ENCODE peak calls at places on chromosomes 13 and 19, in four cellular contexts. One of them, this sample, is unnamed.

GRCh38 chr19:38125238-38125637 is 98.8 kb downstream of the DPF1 start:
- DNase-seq in B cell: no peak
- DNase-seq in HL-60: no peak
- DNase-seq in fibroblast of lung: no peak
- DNase-seq in this sample: no peak

GRCh38 chr13:53901593-53901992 is 873.0 kb downstream of the OLFM4 start:
- DNase-seq in B cell: no peak
- DNase-seq in HL-60: no peak
- DNase-seq in fibroblast of lung: no peak
- DNase-seq in this sample: no peak

GRCh38 chr19:36113895-36114762 is 546 bp downstream of the POLR2I start:
- DNase-seq in HL-60: peak; percentile 10
- DNase-seq in B cell: no peak
- DNase-seq in fibroblast of lung: peak; percentile 33
- DNase-seq in this sample: peak; percentile 69

GRCh38 chr13:109425821-109426689 is 360.3 kb downstream of the IRS2 start:
- DNase-seq in fibroblast of lung: no peak
- DNase-seq in HL-60: no peak
- DNase-seq in B cell: no peak
- DNase-seq in this sample: no peak

GRCh38 chr13:30905932-30906383 is at the start of gene MEDAG:
- DNase-seq in HL-60: no peak
- DNase-seq in fibroblast of lung: peak; percentile 78
- DNase-seq in B cell: no peak
- DNase-seq in this sample: peak; percentile 29

GRCh38 chr13:57632276-57633140 is 964 bp downstream of the PCDH17 start:
- DNase-seq in B cell: no peak
- DNase-seq in fibroblast of lung: peak; percentile 31
- DNase-seq in HL-60: no peak
- DNase-seq in this sample: no peak

GRCh38 chr13:49098771-49099512 is 121.2 kb upstream of the MLNR start:
- DNase-seq in HL-60: peak; percentile 20
- DNase-seq in B cell: no peak
- DNase-seq in fibroblast of lung: peak; percentile 41
- DNase-seq in this sample: peak; percentile 30

GRCh38 chr19:11658954-11659353 is 61.7 kb downstream of the ZNF627 start:
- DNase-seq in HL-60: no peak
- DNase-seq in fibroblast of lung: no peak
- DNase-seq in B cell: no peak
- DNase-seq in this sample: no peak

GRCh38 chr19:20077791-20078463 is at the start of gene ZNF90:
- DNase-seq in fibroblast of lung: peak; percentile 97
- DNase-seq in B cell: peak; percentile 93
- DNase-seq in HL-60: peak; percentile 92
- DNase-seq in this sample: peak; percentile 97

GRCh38 chr19:45101796-45102195 is 8.8 kb downstream of the PPP1R37 start:
- DNase-seq in B cell: no peak
- DNase-seq in fibroblast of lung: no peak
- DNase-seq in HL-60: no peak
- DNase-seq in this sample: no peak

GRCh38 chr13:41411536-41411935 is 45.8 kb upstream of the RGCC start:
- DNase-seq in fibroblast of lung: peak; percentile 77
- DNase-seq in HL-60: peak; percentile 46
- DNase-seq in B cell: no peak
- DNase-seq in this sample: peak; percentile 82

GRCh38 chr19:45769821-45770191 is 754 bp upstream of the SIX5 start:
- DNase-seq in B cell: peak; percentile 58
- DNase-seq in fibroblast of lung: no peak
- DNase-seq in HL-60: peak; percentile 45
- DNase-seq in this sample: no peak

GRCh38 chr13:91716436-91717065 is 318.1 kb downstream of the GPC5 start:
- DNase-seq in B cell: no peak
- DNase-seq in HL-60: no peak
- DNase-seq in fibroblast of lung: no peak
- DNase-seq in this sample: no peak

GRCh38 chr13:77565635-77566034 is 30.1 kb downstream of the SCEL start:
- DNase-seq in fibroblast of lung: peak; percentile 52
- DNase-seq in HL-60: no peak
- DNase-seq in B cell: no peak
- DNase-seq in this sample: peak; percentile 7

GRCh38 chr19:43532571-43532961 is 422 bp upstream of the ZNF575 start:
- DNase-seq in fibroblast of lung: no peak
- DNase-seq in B cell: no peak
- DNase-seq in HL-60: no peak
- DNase-seq in this sample: no peak

GRCh38 chr13:100440756-100441421 is 147.7 kb downstream of the GGACT start:
- DNase-seq in fibroblast of lung: peak; percentile 58
- DNase-seq in B cell: no peak
- DNase-seq in HL-60: no peak
- DNase-seq in this sample: peak; percentile 45

GRCh38 chr19:2527716-2528115 is 51.8 kb downstream of the GADD45B start:
- DNase-seq in HL-60: no peak
- DNase-seq in B cell: no peak
- DNase-seq in fibroblast of lung: no peak
- DNase-seq in this sample: no peak

GRCh38 chr19:20273951-20274578 is 107.1 kb downstream of the ZNF486 start:
- DNase-seq in HL-60: no peak
- DNase-seq in B cell: peak; percentile 52
- DNase-seq in fibroblast of lung: no peak
- DNase-seq in this sample: no peak

GRCh38 chr13:22114630-22115311 is 443.9 kb downstream of the FGF9 start:
- DNase-seq in B cell: peak; percentile 78
- DNase-seq in fibroblast of lung: peak; percentile 36
- DNase-seq in HL-60: peak; percentile 30
- DNase-seq in this sample: no peak

GRCh38 chr13:75762066-75762937 is 126.2 kb downstream of the LMO7 start:
- DNase-seq in B cell: no peak
- DNase-seq in fibroblast of lung: peak; percentile 64
- DNase-seq in HL-60: no peak
- DNase-seq in this sample: no peak

GRCh38 chr13:94382960-94383359 is 96.5 kb downstream of the DCT start:
- DNase-seq in B cell: no peak
- DNase-seq in fibroblast of lung: no peak
- DNase-seq in HL-60: no peak
- DNase-seq in this sample: no peak

GRCh38 chr13:82076421-82076820 is 1735.5 kb upstream of the SPRY2 start:
- DNase-seq in HL-60: no peak
- DNase-seq in B cell: no peak
- DNase-seq in fibroblast of lung: no peak
- DNase-seq in this sample: no peak

GRCh38 chr19:39802958-39803357 is 24.3 kb downstream of the LEUTX start:
- DNase-seq in HL-60: no peak
- DNase-seq in B cell: no peak
- DNase-seq in fibroblast of lung: peak; percentile 1
- DNase-seq in this sample: no peak

GRCh38 chr19:33796164-33797100 is at the start of gene KCTD15:
- DNase-seq in HL-60: peak; percentile 45
- DNase-seq in B cell: no peak
- DNase-seq in fibroblast of lung: peak; percentile 42
- DNase-seq in this sample: no peak

GRCh38 chr19:1447565-1447903 is 2.4 kb upstream of the APC2 start:
- DNase-seq in fibroblast of lung: no peak
- DNase-seq in HL-60: no peak
- DNase-seq in B cell: no peak
- DNase-seq in this sample: no peak

GRCh38 chr19:1451916-1452801 is 2.2 kb downstream of the APC2 start:
- DNase-seq in B cell: no peak
- DNase-seq in fibroblast of lung: no peak
- DNase-seq in HL-60: no peak
- DNase-seq in this sample: no peak

GRCh38 chr19:1450735-1451669 is 1.1 kb downstream of the APC2 start:
- DNase-seq in HL-60: no peak
- DNase-seq in B cell: no peak
- DNase-seq in fibroblast of lung: no peak
- DNase-seq in this sample: no peak

GRCh38 chr19:1447944-1448343 is 2.0 kb upstream of the APC2 start:
- DNase-seq in HL-60: no peak
- DNase-seq in fibroblast of lung: no peak
- DNase-seq in B cell: no peak
- DNase-seq in this sample: no peak

DNA sequence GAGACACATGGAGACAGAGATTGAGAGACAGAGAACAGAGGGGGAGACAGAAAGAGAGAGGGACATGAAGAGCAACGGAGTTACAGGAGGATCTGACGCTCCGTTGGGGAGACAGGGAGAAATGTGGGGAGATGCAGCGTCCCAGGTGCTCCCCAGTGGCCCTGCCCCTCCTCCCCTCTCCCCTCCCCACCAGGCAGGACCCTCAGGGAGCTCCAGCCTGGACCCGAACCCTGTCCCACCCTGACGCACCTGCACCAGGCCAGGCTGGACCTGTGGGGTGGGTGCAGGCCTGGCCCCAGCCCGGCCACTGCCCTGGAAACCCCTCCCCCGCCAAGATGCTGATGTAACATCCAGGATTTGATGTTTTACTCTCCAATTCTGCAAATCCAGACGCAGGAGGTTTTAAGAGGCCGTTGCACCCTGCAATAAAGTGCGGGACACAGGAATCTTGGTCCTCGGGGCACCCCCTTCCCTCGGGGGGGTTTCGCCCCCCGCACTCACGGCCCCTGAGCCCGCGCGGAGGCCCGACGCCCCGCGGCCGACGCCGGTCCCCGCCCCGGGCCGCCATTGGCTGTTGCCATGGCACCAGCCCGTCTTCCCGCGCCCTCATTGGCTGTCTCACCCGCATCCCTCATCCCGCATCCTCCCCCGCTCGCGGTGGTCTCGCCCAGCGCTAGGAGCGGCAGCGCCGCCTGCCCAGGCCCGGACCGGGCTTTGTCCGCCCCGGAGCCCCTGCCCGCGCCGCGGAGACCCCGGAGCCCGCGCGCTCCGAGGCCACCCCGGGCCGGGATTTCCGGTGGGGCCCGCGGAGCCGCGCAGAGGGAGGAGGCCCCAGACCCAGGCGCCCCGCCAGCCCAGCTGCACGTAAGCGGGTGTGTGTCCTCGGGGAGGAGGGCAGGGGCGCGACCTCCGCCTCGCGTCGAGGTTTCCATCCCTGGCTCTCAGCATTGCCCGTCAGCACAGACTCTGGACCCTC is at the start of gene APC2:
- DNase-seq in HL-60: no peak
- DNase-seq in B cell: no peak
- DNase-seq in fibroblast of lung: peak; percentile 26
- DNase-seq in this sample: no peak
- TF ChIP-seq CTCF in HL-60: no peak
- TF ChIP-seq CTCF in B cell: no peak
- TF ChIP-seq CTCF in fibroblast of lung: no peak
- TF ChIP-seq CTCF in this sample: no peak

GRCh38 chr13:25679154-25679553 is 307.4 kb downstream of the ATP8A2 start:
- DNase-seq in HL-60: no peak
- DNase-seq in B cell: no peak
- DNase-seq in fibroblast of lung: no peak
- DNase-seq in this sample: no peak
- TF ChIP-seq CTCF in HL-60: no peak
- TF ChIP-seq CTCF in B cell: no peak
- TF ChIP-seq CTCF in fibroblast of lung: no peak
- TF ChIP-seq CTCF in this sample: no peak

DNA sequence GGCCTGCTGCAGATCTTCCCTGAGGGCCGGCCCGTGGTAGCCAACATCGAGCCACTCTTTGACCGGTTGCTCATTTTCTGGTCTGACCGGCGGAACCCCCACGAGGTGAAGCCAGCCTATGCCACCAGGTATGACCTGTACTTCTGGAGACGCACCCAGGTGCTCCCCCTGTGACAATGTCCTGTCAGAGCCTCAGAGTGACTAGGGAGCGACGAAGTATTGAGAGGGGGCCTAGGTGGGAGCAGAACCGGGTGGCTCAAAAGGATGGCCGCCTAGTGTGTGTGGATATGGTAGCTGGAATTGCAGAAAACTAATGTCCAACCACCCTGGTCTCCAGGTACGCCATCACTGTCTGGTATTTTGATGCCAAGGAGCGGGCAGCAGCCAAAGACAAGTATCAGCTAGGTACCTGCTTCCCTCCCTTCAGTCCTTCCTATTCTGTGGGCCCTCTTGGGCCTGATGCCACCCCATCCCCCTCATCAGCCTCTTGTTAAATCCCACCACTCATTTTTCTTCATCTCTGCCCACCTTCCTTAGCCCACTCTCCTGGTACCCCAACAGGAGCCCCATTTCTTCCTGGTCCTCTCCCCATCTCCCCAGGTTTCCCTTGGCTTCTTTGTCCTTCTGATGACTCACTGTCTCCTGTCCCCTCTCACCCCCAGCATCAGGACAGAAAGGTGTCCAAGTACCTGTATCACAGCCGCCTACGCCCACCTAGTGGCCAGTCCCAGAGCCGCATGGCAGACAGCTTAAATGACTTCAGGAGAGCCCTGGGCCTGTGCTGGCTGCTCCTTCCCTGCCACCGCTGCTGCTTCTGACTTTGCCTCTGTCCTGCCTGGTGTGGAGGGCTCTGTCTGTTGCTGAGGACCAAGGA is 8.4 kb downstream of the EGLN2 start:
- DNase-seq in fibroblast of lung: no peak
- DNase-seq in HL-60: no peak
- DNase-seq in B cell: no peak
- DNase-seq in this sample: no peak
- TF ChIP-seq CTCF in fibroblast of lung: no peak
- TF ChIP-seq CTCF in HL-60: no peak
- TF ChIP-seq CTCF in B cell: peak; percentile 63
- TF ChIP-seq CTCF in this sample: peak; percentile 21

GRCh38 chr13:32262165-32262564 is 53.0 kb downstream of the ZAR1L start:
- DNase-seq in fibroblast of lung: no peak
- DNase-seq in HL-60: no peak
- DNase-seq in B cell: no peak
- DNase-seq in this sample: peak; percentile 46

GRCh38 chr13:32256243-32256642 is 58.9 kb downstream of the ZAR1L start:
- DNase-seq in fibroblast of lung: no peak
- DNase-seq in B cell: no peak
- DNase-seq in HL-60: no peak
- DNase-seq in this sample: no peak

GRCh38 chr13:32257649-32258048 is 57.5 kb downstream of the ZAR1L start:
- DNase-seq in B cell: no peak
- DNase-seq in fibroblast of lung: no peak
- DNase-seq in HL-60: no peak
- DNase-seq in this sample: no peak

GRCh38 chr13:32261567-32261966 is 53.6 kb downstream of the ZAR1L start:
- DNase-seq in HL-60: no peak
- DNase-seq in B cell: no peak
- DNase-seq in fibroblast of lung: peak; percentile 90
- DNase-seq in this sample: peak; percentile 88

DNA sequence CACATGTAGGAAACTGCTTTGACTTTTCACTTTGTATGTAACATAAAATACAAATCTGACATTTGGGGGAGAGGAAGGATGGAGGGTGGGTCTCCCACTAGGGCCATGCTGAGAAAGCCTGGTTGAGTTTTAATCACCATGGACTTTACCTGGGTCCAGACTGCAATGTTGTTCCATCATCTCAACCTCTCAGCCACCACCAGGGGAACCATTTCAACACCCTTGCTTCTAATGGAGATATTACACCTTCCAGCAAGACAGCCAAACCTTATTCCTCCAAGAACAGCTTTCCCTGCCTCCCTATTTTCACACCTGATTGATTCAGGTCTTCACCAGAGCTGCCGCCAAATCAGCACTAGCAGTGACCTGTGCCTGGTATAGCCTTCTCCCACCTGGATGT is 56.0 kb downstream of the ZAR1L start:
- DNase-seq in B cell: no peak
- DNase-seq in HL-60: no peak
- DNase-seq in fibroblast of lung: no peak
- DNase-seq in this sample: no peak
- TF ChIP-seq CTCF in B cell: no peak
- TF ChIP-seq CTCF in HL-60: no peak
- TF ChIP-seq CTCF in fibroblast of lung: no peak
- TF ChIP-seq CTCF in this sample: no peak

This sample was measured in foreskin fibroblast.